ENCODE peak calls at places on chromosomes 7 and 10, in four cellular contexts. U is lower lobe of right lung, F is endodermal cell, X is GM23248. V is an unnamed sample. For H3K4me1, the result is how much of the 10 kb centered on the place peaks cover.

GRCh38 chr10:124259139-124259825 is 159.4 kb downstream of the OAT start:
- DNase-seq in U (peak), X (no peak), F (peak), V (no peak)

GRCh38 chr7:8284606-8285005 is 22.6 kb upstream of the ICA1 start:
- DNase-seq in F (no peak), X (no peak), U (no peak), V (peak)

GRCh38 chr7:128939075-128939860 is 1.5 kb downstream of the IRF5 start:
- DNase-seq in U (peak), F (no peak), X (no peak), V (no peak)

GRCh38 chr10:96047004-96047649 is 3.7 kb downstream of the CCNJ start:
- DNase-seq in X (no peak), U (no peak), F (no peak), V (peak)

GRCh38 chr10:119309423-119309770 is 102.0 kb downstream of the GRK5 start:
- DNase-seq in U (peak), F (no peak), X (no peak), V (no peak)

GRCh38 chr7:142587578-142588191 is 161.6 kb upstream of the PRSS1 start:
- DNase-seq in F (peak), X (peak), U (no peak), V (peak)

GRCh38 chr10:73588656-73589055 is 2.5 kb downstream of the USP54 start:
- DNase-seq in U (no peak), F (no peak), X (peak), V (no peak)

GRCh38 chr10:117680611-117681010 is 138.1 kb downstream of the EMX2 start:
- DNase-seq in X (no peak), U (no peak), F (no peak), V (no peak)

GRCh38 chr7:150393325-150393724 is 14.2 kb downstream of the ZNF775 start:
- DNase-seq in F (no peak), X (no peak), U (no peak), V (no peak)

GRCh38 chr7:80781561-80781979 is 137.3 kb downstream of the SEMA3C start:
- DNase-seq in F (peak), X (peak), U (no peak), V (no peak)

GRCh38 chr7:94969434-94970084 is 62.2 kb downstream of the PPP1R9A start:
- DNase-seq in F (peak), X (no peak), U (no peak), V (no peak)

GRCh38 chr7:867001-867405 is 9.4 kb upstream of the GET4 start:
- DNase-seq in U (no peak), X (peak), F (no peak), V (no peak)

GRCh38 chr7:151425670-151426075 is 14.3 kb downstream of the CRYGN start:
- DNase-seq in X (peak), F (no peak), U (no peak), V (no peak)

GRCh38 chr7:14457567-14458453 is 444.7 kb downstream of the DGKB start:
- DNase-seq in F (peak), X (peak), U (peak), V (peak)

GRCh38 chr10:63722537-63722936 is 201.3 kb downstream of the REEP3 start:
- DNase-seq in U (no peak), X (peak), F (no peak), V (no peak)

GRCh38 chr7:32890553-32891045 is 961 bp downstream of the KBTBD2 start:
- DNase-seq in F (peak), X (peak), U (no peak), V (peak)

GRCh38 chr10:126598009-126598408 is 72.5 kb downstream of the C10orf90 start:
- DNase-seq in U (peak), F (peak), X (peak), V (peak)

GRCh38 chr10:106214243-106214642 is 950.3 kb downstream of the SORCS1 start:
- DNase-seq in U (no peak), F (no peak), X (no peak), V (no peak)

GRCh38 chr10:95509281-95509680 is 51.9 kb downstream of the SORBS1 start:
- DNase-seq in X (peak), U (no peak), F (no peak), V (no peak)

GRCh38 chr10:105691811-105692210 is 1050.7 kb downstream of the SORCS3 start:
- DNase-seq in X (no peak), U (no peak), F (no peak), V (peak)

GRCh38 chr10:78248651-78249464 is 215.2 kb downstream of the RPS24 start:
- DNase-seq in U (no peak), F (no peak), X (peak), V (no peak)

GRCh38 chr7:104972510-104972909 is 41.5 kb upstream of the KMT2E start:
- DNase-seq in U (no peak), X (peak), F (no peak), V (no peak)

GRCh38 chr10:44723082-44723481 is 188.1 kb upstream of the TMEM72 start:
- DNase-seq in U (no peak), F (no peak), X (no peak), V (no peak)

GRCh38 chr7:124171068-124171467 is 138.2 kb upstream of the TMEM229A start:
- DNase-seq in U (no peak), X (no peak), F (peak), V (no peak)

DNA sequence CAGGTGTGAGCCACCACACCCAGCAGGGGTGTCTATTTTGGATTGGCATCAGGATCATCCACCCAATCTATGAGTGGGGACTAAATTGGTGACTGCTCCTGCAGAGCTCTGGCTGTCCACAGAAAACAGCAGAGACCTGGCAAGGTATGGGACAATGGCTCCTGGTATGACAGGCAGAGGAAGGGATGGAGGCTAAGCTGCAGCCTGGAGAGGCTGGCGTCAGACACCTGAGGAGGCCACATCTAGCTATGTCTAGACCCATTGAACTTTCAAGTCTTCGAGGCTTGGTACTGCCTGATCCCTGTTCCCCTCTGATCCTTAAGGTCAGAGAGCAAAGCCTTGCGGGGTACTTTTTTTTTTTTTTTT is 3.2 kb upstream of the SERPINE1 start:
- DNase-seq in X (no peak), U (no peak), F (no peak), V (no peak)
- H3K4me1 ChIP-seq in X (half or more), U (half or more), F (under half), V (under half)

DNA sequence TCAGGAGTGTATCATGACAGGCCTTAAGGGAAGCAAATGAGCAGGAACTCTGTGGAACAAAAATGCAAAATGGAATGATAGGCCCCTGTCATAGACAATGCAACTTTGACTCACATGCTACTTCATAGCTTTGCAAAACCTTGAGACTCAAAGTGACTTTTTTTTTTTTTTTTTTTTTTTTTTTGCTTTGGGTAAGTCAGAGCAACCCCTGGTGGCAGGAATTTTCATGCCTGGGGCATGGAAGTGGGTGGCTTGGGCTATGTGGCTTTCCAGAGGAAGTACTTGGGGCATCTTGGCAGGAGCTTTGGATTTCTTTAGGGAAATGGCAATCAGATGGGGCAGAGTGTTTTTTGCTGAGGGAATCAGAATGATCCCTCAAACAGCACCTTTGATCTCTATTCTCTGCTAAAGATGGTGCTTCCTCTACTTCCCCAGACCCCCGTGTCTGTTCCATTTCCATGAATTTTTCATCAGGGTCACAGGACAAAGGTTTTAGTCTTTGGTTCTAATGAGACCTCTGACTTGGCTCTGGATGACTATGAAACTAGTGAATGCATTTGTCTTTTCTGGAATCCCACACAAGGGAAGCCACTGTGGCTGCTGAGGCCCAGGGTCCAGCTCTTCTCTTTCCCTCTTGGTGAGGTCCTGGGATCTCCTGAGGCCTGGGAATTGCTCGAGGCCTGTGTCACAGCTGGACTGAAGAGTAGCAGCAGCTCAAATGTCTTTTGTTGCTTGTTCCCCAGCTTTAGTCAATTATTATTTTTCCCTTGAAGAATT is 62.8 kb downstream of the TACC2 start:
- DNase-seq in F (peak), U (peak), X (peak), V (peak)
- H3K4me1 ChIP-seq in F (under half), U (under half), X (under half), V (under half)

DNA sequence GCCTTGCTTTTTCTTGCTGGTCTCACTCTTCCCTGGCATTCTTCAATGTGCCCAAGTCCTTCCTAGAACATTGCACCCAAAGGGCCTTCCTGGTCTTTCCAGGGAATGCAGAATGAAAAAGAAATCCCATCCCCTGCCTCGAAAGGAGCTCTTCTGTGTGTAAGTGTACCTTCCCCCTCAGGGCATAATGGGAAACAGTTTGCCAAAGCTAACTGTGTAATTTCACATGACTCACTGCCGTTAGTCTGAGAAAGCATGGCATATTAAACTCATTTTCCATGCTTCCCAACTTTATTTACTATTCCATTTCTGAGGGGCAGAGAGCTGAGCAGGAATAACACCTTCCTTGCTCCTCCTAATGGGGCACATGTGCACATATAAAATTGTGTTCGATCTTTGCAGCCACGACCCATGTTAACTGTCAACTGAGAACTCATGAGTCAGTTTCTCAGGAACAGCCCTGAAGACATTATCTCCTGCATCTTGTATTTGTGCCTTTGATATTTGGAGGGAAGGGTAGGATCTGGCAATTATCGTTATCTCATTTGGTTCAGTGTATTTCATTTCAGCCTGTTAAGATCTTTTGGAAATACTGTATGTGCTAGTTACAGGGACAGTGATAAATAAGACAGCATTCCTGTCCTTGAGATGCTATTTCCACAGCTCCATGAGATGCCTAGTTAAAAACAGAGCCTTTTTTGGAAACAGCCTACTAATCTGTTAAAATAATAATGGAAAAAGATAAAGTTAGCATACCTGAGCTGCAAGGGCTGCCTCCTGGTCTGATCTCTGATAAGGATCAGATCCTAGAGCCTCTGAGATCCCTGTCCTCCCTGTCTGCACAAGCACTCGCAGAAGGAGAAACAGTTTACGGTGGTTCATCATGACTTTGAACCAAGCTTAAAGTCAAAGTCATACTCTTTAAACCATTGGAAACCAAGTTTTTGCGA is 42.3 kb downstream of the IKZF1 start:
- DNase-seq in X (peak), F (peak), U (no peak), V (no peak)
- H3K4me1 ChIP-seq in X (under half), F (under half), U (under half), V (under half)

GRCh38 chr10:123009105-123009805 is 449 bp downstream of the ACADSB start:
- DNase-seq in U (peak), F (peak), X (peak), V (peak)

GRCh38 chr10:123013456-123014419 is 4.9 kb downstream of the ACADSB start:
- DNase-seq in U (peak), F (no peak), X (peak), V (peak)

GRCh38 chr10:123008379-123009104 is at the start of the genes ACADSB and IKZF5:
- DNase-seq in X (peak), U (peak), F (peak), V (peak)

GRCh38 chr10:123011987-123012386 is 3.2 kb downstream of the ACADSB start:
- DNase-seq in F (no peak), X (no peak), U (no peak), V (no peak)

DNA sequence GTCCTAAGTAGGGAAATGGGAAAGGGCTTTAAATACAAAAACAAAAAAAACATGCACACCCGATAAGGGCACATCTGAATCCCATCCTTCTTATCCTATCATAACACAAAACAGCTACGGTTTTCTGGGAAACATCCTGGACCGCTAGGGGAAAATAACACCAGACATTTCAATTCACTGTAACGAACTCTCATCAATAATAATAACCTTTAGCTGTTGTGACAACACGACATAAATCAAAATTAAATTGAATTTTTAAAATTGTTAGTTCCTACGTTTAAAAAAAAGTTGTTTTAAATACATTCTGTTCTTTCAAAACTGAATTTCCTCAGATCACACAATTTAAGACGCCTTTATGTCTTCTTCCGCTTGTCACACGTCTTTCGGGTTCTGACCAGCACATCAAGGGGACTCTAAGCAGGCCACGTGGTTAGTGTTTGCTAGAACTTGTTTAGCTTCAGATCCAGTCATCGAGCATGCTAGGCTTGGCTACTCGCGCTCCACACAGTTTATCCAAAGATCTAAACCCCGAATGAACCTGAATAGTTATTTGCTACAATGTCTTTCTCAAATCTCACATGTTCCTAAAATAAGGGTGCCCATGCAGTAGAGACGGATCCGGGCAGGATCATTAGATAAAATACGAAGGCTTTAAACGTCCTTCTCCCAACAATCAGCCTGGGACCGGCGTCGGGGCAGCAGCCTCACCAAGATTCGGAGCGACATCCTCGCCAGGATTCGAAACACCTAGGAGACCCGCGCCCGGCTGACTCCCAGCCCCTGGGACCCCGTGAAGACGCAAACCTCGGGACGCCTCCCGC is 827 bp downstream of the IKZF5 start:
- DNase-seq in X (peak), U (peak), F (peak), V (peak)
- H3K4me1 ChIP-seq in X (under half), U (half or more), F (under half), V (under half)

GRCh38 chr10:47038881-47039557 is 127.8 kb downstream of the PTPN20 start:
- DNase-seq in X (no peak), F (no peak), U (no peak), V (no peak)

GRCh38 chr10:47036771-47037170 is 125.5 kb downstream of the PTPN20 start:
- DNase-seq in F (no peak), U (no peak), X (no peak), V (no peak)

GRCh38 chr10:47035447-47036337 is 124.5 kb downstream of the PTPN20 start:
- DNase-seq in F (no peak), U (no peak), X (no peak), V (no peak)

GRCh38 chr10:47039558-47039905 is 128.3 kb downstream of the PTPN20 start:
- DNase-seq in X (no peak), F (no peak), U (no peak), V (no peak)

DNA sequence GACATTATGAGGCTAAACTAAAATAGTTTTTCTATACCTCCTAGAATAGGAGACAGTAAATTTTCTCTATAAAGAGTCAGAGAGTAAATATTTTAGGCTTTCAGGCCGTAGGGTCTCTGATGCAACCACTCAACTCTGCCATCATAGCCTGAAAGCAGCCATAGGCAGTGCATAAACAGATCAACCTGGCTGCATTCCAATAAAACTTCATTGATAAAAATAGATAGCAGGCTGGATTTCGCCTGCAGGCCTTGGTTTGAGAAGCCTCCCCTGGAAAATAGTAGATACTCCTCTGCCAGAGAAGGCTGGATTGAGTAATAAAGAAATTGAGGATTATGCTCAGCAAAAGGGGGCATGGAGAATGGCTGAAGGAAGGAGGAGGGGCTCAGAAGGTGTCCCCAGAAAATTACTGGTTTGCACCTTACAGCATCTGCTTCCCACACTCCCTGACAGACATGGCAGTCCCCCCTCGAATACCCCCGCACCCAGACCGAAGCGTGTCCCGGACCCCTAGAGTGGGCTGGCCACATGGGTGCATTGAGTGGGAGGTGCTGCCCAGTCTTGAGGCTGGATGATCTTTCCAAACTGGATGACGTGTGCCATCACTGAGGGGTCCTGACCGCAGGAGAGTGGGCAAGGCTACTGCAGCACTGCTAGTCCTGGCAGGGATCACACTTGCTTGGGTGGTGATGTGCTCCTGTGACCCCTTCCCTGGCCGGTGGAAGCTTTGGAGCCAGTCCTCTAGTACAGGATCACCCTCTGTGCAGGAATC is 126.6 kb downstream of the PTPN20 start:
- DNase-seq in F (no peak), X (no peak), U (peak), V (no peak)
- H3K4me1 ChIP-seq in F (under half), X (under half), U (under half), V (under half)

GRCh38 chr7:154840086-154840485 is 162.8 kb downstream of the PAXIP1 start:
- DNase-seq in U (no peak), F (peak), X (no peak), V (no peak)
- H3K4me1 ChIP-seq in U (under half), F (under half), X (under half), V (under half)

GRCh38 chr10:76905251-76905650 is 732.4 kb downstream of the KCNMA1 start:
- DNase-seq in X (no peak), U (no peak), F (no peak), V (no peak)
- H3K4me1 ChIP-seq in X (under half), U (under half), F (under half), V (under half)

DNA sequence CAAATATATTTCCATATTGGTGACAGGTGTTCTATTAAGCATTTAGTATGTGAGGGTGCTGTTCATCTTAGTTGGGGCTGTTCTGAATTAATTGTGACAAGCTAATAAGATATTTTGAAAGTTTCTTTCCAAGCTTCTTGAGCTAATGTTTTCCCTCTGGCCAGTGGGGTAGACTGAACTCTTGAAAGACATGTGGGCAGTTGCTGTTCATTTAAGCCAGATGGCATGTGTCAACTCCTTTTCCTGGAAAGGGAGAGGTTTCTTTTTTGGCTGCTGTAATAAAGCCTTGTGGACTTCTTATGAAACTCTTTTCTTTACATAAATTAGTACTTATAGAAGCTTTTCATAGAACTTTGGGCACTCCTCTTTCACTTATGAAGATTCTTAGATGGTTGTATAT is 21.7 kb downstream of the RAB18 start:
- DNase-seq in U (no peak), F (no peak), X (peak), V (no peak)
- H3K4me1 ChIP-seq in U (under half), F (under half), X (under half), V (under half)

DNA sequence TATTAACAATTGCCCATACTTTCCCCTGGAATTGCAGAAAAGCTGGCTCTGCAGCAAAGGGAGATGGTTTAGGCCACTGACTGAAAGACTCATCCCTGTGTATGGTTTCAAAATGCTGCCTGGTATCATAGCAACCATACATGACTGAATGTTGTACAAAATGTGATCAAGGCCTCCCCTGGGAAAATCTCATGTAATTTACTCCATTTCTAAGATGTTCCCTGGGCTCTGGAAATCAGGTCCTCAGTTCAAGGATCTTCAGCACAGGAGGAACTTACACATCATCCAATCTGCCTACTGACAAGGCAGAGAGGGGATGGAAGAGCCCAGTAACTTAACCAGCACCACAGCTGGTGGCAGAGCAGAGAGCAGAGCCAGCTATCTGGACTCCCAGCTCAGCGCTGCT is 111.8 kb downstream of the JAZF1 start:
- DNase-seq in X (peak), F (no peak), U (no peak), V (no peak)
- H3K4me1 ChIP-seq in X (half or more), F (under half), U (under half), V (under half)

GRCh38 chr10:34743804-34744203 is 71.3 kb downstream of the PARD3 start:
- DNase-seq in U (no peak), X (peak), F (no peak), V (no peak)
- H3K4me1 ChIP-seq in U (under half), X (under half), F (under half), V (under half)